ENCODE peak calls at places on chromosomes 2 and 18, in nine cellular contexts. W, N, V, S, P, C, A, D and E are unnamed samples. For H3K4me1, the result is how much of the 10 kb centered on the place peaks cover.

GRCh38 chr2:177344316-177344715 is 48.3 kb upstream of the AGPS start:
- DNase-seq in W (no peak), N (no peak), V (no peak), S (no peak), P (no peak), C (no peak), A (no peak), D (no peak), E (no peak)

GRCh38 chr2:145158051-145158586 is 638.2 kb upstream of the ZEB2 start:
- DNase-seq in W (no peak), N (peak), V (peak), S (no peak), P (peak), C (no peak), A (no peak), D (peak), E (peak)

GRCh38 chr2:120712180-120712678 is 23.4 kb upstream of the GLI2 start:
- DNase-seq in W (no peak), N (peak), V (no peak), S (no peak), P (peak), C (no peak), A (no peak), D (no peak), E (no peak)

GRCh38 chr2:109352898-109353689 is 224.1 kb downstream of the SH3RF3 start:
- DNase-seq in W (no peak), N (no peak), V (no peak), S (no peak), P (no peak), C (no peak), A (peak), D (no peak), E (peak)

GRCh38 chr18:12231040-12231882 is 22.9 kb upstream of the CIDEA start:
- DNase-seq in W (no peak), N (no peak), V (no peak), S (no peak), P (no peak), C (no peak), A (no peak), D (no peak), E (no peak)

GRCh38 chr2:240820607-240821428 is 799 bp upstream of the KIF1A start:
- DNase-seq in W (no peak), N (no peak), V (no peak), S (no peak), P (no peak), C (peak), A (peak), D (no peak), E (no peak)

GRCh38 chr2:164621761-164622105 is 451 bp upstream of the GRB14 start:
- DNase-seq in W (no peak), N (no peak), V (no peak), S (peak), P (no peak), C (no peak), A (no peak), D (peak), E (no peak)

GRCh38 chr2:241218131-241219029 is 29.9 kb downstream of the ANO7 start:
- DNase-seq in W (no peak), N (peak), V (no peak), S (no peak), P (peak), C (peak), A (peak), D (peak), E (no peak)

GRCh38 chr2:82790277-82791021 is 1668.6 kb downstream of the SUCLG1 start:
- DNase-seq in W (no peak), N (peak), V (no peak), S (peak), P (peak), C (no peak), A (no peak), D (no peak), E (no peak)

GRCh38 chr18:43181711-43182110 is 66.2 kb upstream of the RIT2 start:
- DNase-seq in W (no peak), N (no peak), V (no peak), S (no peak), P (no peak), C (no peak), A (no peak), D (no peak), E (no peak)

GRCh38 chr2:121244616-121245015 is 40.4 kb downstream of the TFCP2L1 start:
- DNase-seq in W (no peak), N (no peak), V (no peak), S (no peak), P (no peak), C (no peak), A (no peak), D (no peak), E (no peak)

GRCh38 chr2:216142540-216142939 is 33.4 kb downstream of the XRCC5 start:
- DNase-seq in W (no peak), N (no peak), V (no peak), S (no peak), P (peak), C (no peak), A (no peak), D (peak), E (no peak)

GRCh38 chr2:219250044-219250781 is 2.8 kb upstream of the TUBA4B start:
- DNase-seq in W (no peak), N (no peak), V (no peak), S (no peak), P (peak), C (no peak), A (no peak), D (no peak), E (no peak)
- H3K4me1 ChIP-seq in W (under half), N (half or more), V (half or more), S (under half), P (under half), C (under half), A (half or more), D (half or more), E (under half)

GRCh38 chr2:160415991-160416390 is 77.6 kb downstream of the RBMS1 start:
- DNase-seq in W (no peak), N (no peak), V (no peak), S (no peak), P (peak), C (no peak), A (no peak), D (peak), E (no peak)
- H3K4me1 ChIP-seq in W (under half), N (under half), V (under half), S (under half), P (half or more), C (under half), A (under half), D (under half), E (half or more)

GRCh38 chr2:119338826-119339561 is 27.6 kb downstream of the C2orf76 start:
- DNase-seq in W (no peak), N (no peak), V (no peak), S (peak), P (no peak), C (no peak), A (peak), D (no peak), E (no peak)
- H3K4me1 ChIP-seq in W (under half), N (under half), V (under half), S (under half), P (under half), C (under half), A (under half), D (under half), E (under half)

GRCh38 chr2:217709496-217710217 is 293.1 kb downstream of the TNS1 start:
- DNase-seq in W (no peak), N (no peak), V (no peak), S (no peak), P (peak), C (no peak), A (no peak), D (no peak), E (no peak)
- H3K4me1 ChIP-seq in W (under half), N (under half), V (under half), S (under half), P (half or more), C (under half), A (under half), D (under half), E (under half)

DNA sequence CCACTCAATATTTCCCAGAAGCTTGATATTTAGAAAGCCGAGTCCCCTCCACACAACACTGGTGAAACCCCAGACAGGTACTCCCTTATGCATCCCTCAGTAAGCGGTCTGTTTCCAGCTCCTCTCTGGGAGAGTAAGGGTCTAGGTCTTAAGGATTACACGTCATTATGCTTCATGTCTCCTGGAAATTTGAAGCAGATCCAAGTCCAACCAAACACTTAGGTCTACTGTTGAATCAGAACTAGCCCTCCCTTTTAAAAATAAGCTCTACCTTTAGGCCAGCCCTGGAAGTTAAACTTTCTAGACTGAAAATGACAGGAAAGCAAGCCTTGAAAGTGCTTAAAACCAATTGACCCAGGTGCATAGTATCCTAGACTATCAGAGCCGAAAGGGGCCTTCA is 1.5 kb upstream of the OST4 start:
- DNase-seq in W (no peak), N (no peak), V (no peak), S (no peak), P (no peak), C (no peak), A (no peak), D (no peak), E (no peak)
- H3K4me1 ChIP-seq in W (under half), N (under half), V (half or more), S (under half), P (under half), C (under half), A (under half), D (under half), E (under half)

GRCh38 chr18:79399275-79400081 is 3.7 kb downstream of the NFATC1 start:
- DNase-seq in W (no peak), N (no peak), V (no peak), S (no peak), P (peak), C (no peak), A (no peak), D (no peak), E (no peak)
- H3K4me1 ChIP-seq in W (under half), N (under half), V (half or more), S (under half), P (under half), C (under half), A (half or more), D (under half), E (under half)

GRCh38 chr2:47897191-47897955 is 8.9 kb downstream of the FBXO11 start:
- DNase-seq in W (no peak), N (no peak), V (no peak), S (no peak), P (no peak), C (no peak), A (no peak), D (no peak), E (no peak)
- H3K4me1 ChIP-seq in W (under half), N (under half), V (half or more), S (under half), P (under half), C (under half), A (half or more), D (under half), E (under half)